ENCODE peak calls at places on chromosomes 12 and 14, in eight cellular contexts. J, I, M, Z, H, R, Y and U are unnamed samples.

GRCh38 chr14:85529803-85530574 is at the start of gene FLRT2:
- DNase-seq in J (peak; percentile 23), I (no peak), M (peak; percentile 78), Z (peak; percentile 62), H (no peak), R (peak; percentile 61), Y (peak; percentile 77), U (no peak)

GRCh38 chr12:111160350-111161142 is 208.3 kb downstream of the PHETA1 start:
- DNase-seq in J (no peak), I (no peak), M (no peak), Z (no peak), H (no peak), R (no peak), Y (no peak), U (no peak)

GRCh38 chr12:57216014-57216891 is at the start of gene NXPH4:
- DNase-seq in J (no peak), I (peak; percentile 86), M (peak; percentile 54), Z (peak; percentile 57), H (no peak), R (peak; percentile 88), Y (peak; percentile 84), U (no peak)

GRCh38 chr12:107330901-107331431 is 237.6 kb upstream of the CRY1 start:
- DNase-seq in J (no peak), I (no peak), M (no peak), Z (no peak), H (no peak), R (no peak), Y (no peak), U (no peak)

GRCh38 chr12:6828671-6829531 is 694 bp downstream of the P3H3 start:
- DNase-seq in J (no peak), I (peak; percentile 51), M (peak; percentile 88), Z (peak; percentile 80), H (peak; percentile 47), R (peak; percentile 80), Y (peak; percentile 81), U (no peak)

GRCh38 chr14:52885230-52885629 is 65.6 kb downstream of the FERMT2 start:
- DNase-seq in J (no peak), I (no peak), M (peak; percentile 69), Z (no peak), H (peak; percentile 31), R (no peak), Y (no peak), U (no peak)

GRCh38 chr12:78878447-78878846 is 13.9 kb downstream of the SYT1 start:
- DNase-seq in J (no peak), I (no peak), M (no peak), Z (no peak), H (peak; percentile 20), R (no peak), Y (no peak), U (no peak)

GRCh38 chr12:123433615-123434014 is 2.9 kb downstream of the RILPL2 start:
- DNase-seq in J (no peak), I (no peak), M (no peak), Z (no peak), H (no peak), R (no peak), Y (no peak), U (no peak)

GRCh38 chr12:53961025-53961761 is 6.5 kb downstream of the HOXC12 start:
- DNase-seq in J (no peak), I (no peak), M (no peak), Z (no peak), H (no peak), R (peak; percentile 79), Y (no peak), U (no peak)

GRCh38 chr14:92880351-92880750 is 42.6 kb upstream of the CHGA start:
- DNase-seq in J (no peak), I (no peak), M (peak; percentile 11), Z (no peak), H (no peak), R (no peak), Y (no peak), U (no peak)

GRCh38 chr12:96436366-96437295 is 36.4 kb upstream of the CDK17 start:
- DNase-seq in J (no peak), I (no peak), M (no peak), Z (no peak), H (no peak), R (no peak), Y (no peak), U (no peak)

GRCh38 chr12:69331846-69332684 is 16.1 kb upstream of the LYZ start:
- DNase-seq in J (no peak), I (no peak), M (peak; percentile 4), Z (no peak), H (no peak), R (no peak), Y (no peak), U (peak; percentile 4)

GRCh38 chr14:75497701-75498100 is 24.6 kb upstream of the BATF start:
- DNase-seq in J (no peak), I (no peak), M (no peak), Z (no peak), H (no peak), R (no peak), Y (peak; percentile 23), U (no peak)

GRCh38 chr14:64727551-64728071 is 23.4 kb downstream of the PLEKHG3 start:
- DNase-seq in J (no peak), I (no peak), M (no peak), Z (no peak), H (no peak), R (no peak), Y (no peak), U (no peak)

GRCh38 chr14:106530423-106531107 is 1004.2 kb downstream of the TMEM121 start:
- DNase-seq in J (no peak), I (peak; percentile 5), M (no peak), Z (no peak), H (no peak), R (no peak), Y (no peak), U (no peak)

GRCh38 chr14:101819251-101819990 is 57.9 kb downstream of the PPP2R5C start:
- DNase-seq in J (no peak), I (no peak), M (no peak), Z (no peak), H (no peak), R (no peak), Y (no peak), U (no peak)

GRCh38 chr14:65321370-65321875 is 91.1 kb upstream of the FUT8 start:
- DNase-seq in J (no peak), I (no peak), M (peak; percentile 41), Z (no peak), H (no peak), R (no peak), Y (no peak), U (no peak)

GRCh38 chr12:108826115-108826806 is 31.1 kb downstream of the SSH1 start:
- DNase-seq in J (no peak), I (no peak), M (peak; percentile 97), Z (peak; percentile 54), H (peak; percentile 98), R (no peak), Y (no peak), U (no peak)

GRCh38 chr14:75249251-75249957 is 29.2 kb upstream of the FOS start:
- DNase-seq in J (no peak), I (peak; percentile 34), M (no peak), Z (no peak), H (peak; percentile 34), R (peak; percentile 46), Y (no peak), U (no peak)

GRCh38 chr12:14185441-14186192 is 179.9 kb upstream of the ATF7IP start:
- DNase-seq in J (peak; percentile 57), I (peak; percentile 25), M (peak; percentile 59), Z (peak; percentile 80), H (peak; percentile 6), R (peak; percentile 67), Y (peak; percentile 60), U (no peak)

GRCh38 chr12:60501124-60501729 is 905.4 kb downstream of the SLC16A7 start:
- DNase-seq in J (no peak), I (no peak), M (peak; percentile 4), Z (peak; percentile 18), H (peak; percentile 70), R (no peak), Y (no peak), U (no peak)

GRCh38 chr12:24505366-24506025 is 443.4 kb downstream of the BCAT1 start:
- DNase-seq in J (no peak), I (no peak), M (no peak), Z (no peak), H (no peak), R (no peak), Y (no peak), U (no peak)

GRCh38 chr12:103780992-103781391 is 60.0 kb downstream of the NT5DC3 start:
- DNase-seq in J (no peak), I (no peak), M (no peak), Z (no peak), H (no peak), R (no peak), Y (no peak), U (no peak)

GRCh38 chr12:77324763-77325468 is 259.5 kb upstream of the E2F7 start:
- DNase-seq in J (peak; percentile 80), I (peak; percentile 53), M (peak; percentile 91), Z (peak; percentile 90), H (peak; percentile 58), R (peak; percentile 85), Y (peak; percentile 82), U (no peak)

GRCh38 chr12:131736807-131737484 is 26.1 kb downstream of the SFSWAP start:
- DNase-seq in J (no peak), I (no peak), M (peak; percentile 36), Z (peak; percentile 51), H (peak; percentile 85), R (peak; percentile 78), Y (no peak), U (peak; percentile 54)
- H3K27ac ChIP-seq in J (no peak overlapping the region), I (no peak overlapping the region), M (no peak overlapping the region), Z (peak overlapping the region; percentile 53), H (peak overlapping the region; percentile 86), R (no peak overlapping the region), Y (no peak overlapping the region), U (peak overlapping the region; percentile 70)

GRCh38 chr12:27620121-27620520 is 76.1 kb upstream of the REP15 start:
- DNase-seq in J (no peak), I (no peak), M (no peak), Z (no peak), H (no peak), R (no peak), Y (no peak), U (no peak)
- H3K4me2 ChIP-seq in J (no peak overlapping the region), I (no peak overlapping the region), M (no peak overlapping the region), Z (no peak overlapping the region), H (no peak overlapping the region), R (no peak overlapping the region), Y (no peak overlapping the region), U (no peak overlapping the region)

GRCh38 chr12:18296909-18297280 is 35.6 kb downstream of the PIK3C2G start:
- DNase-seq in J (no peak), I (no peak), M (no peak), Z (no peak), H (no peak), R (no peak), Y (no peak), U (no peak)

GRCh38 chr12:18294889-18295288 is 33.6 kb downstream of the PIK3C2G start:
- DNase-seq in J (no peak), I (no peak), M (no peak), Z (no peak), H (no peak), R (no peak), Y (no peak), U (no peak)

GRCh38 chr12:18297883-18298282 is 36.6 kb downstream of the PIK3C2G start:
- DNase-seq in J (no peak), I (no peak), M (no peak), Z (no peak), H (no peak), R (no peak), Y (no peak), U (no peak)

GRCh38 chr12:18296201-18296908 is 35.0 kb downstream of the PIK3C2G start:
- DNase-seq in J (no peak), I (no peak), M (peak; percentile 5), Z (no peak), H (no peak), R (no peak), Y (no peak), U (no peak)
- H3K27ac ChIP-seq in J (no peak overlapping the region), I (no peak overlapping the region), M (no peak overlapping the region), Z (no peak overlapping the region), H (no peak overlapping the region), R (no peak overlapping the region), Y (no peak overlapping the region), U (peak overlapping the region; percentile 29)

GRCh38 chr12:27523642-27524488 is at the start of gene PPFIBP1:
- DNase-seq in J (peak; percentile 99), I (peak; percentile 99), M (peak; percentile 98), Z (peak; percentile 98), H (peak; percentile 95), R (peak; percentile 100), Y (peak; percentile 98), U (peak; percentile 91)
- H3K4me2 ChIP-seq in J (peak within 1 kb of the TSS; percentile 75), I (peak within 1 kb of the TSS; percentile 87), M (peak within 1 kb of the TSS; percentile 94), Z (peak within 1 kb of the TSS; percentile 84), H (peak within 1 kb of the TSS; percentile 89), R (peak within 1 kb of the TSS; percentile 79), Y (peak within 1 kb of the TSS; percentile 84), U (peak within 1 kb of the TSS; percentile 97)